ENCODE peak calls at places on chromosome 16, in eight cellular contexts. A is IMR-90, X is K562, J is GM12878, O is SK-N-SH, T is H1, Z is HepG2, N is A549. B is an unnamed sample.

GRCh38 chr16:87945351-87946042 is 5.7 kb upstream of the BANP start:
- DNase-seq in A (peak), X (no peak), J (no peak), O (peak), T (no peak), Z (no peak), N (peak), B (peak)

GRCh38 chr16:14434860-14435259 is 195.2 kb downstream of the PARN start:
- DNase-seq in A (no peak), X (no peak), J (no peak), O (no peak), T (no peak), Z (no peak), N (no peak), B (no peak)

GRCh38 chr16:75160386-75160785 is 12.1 kb downstream of the ZFP1 start:
- DNase-seq in A (no peak), X (no peak), J (no peak), O (no peak), T (no peak), Z (no peak), N (no peak), B (no peak)

GRCh38 chr16:19410435-19411153 is 7.1 kb upstream of the TMC5 start:
- DNase-seq in A (no peak), X (no peak), J (no peak), O (peak), T (peak), Z (no peak), N (peak), B (no peak)

GRCh38 chr16:50419116-50419515 is 50.3 kb upstream of the BRD7 start:
- DNase-seq in A (no peak), X (no peak), J (no peak), O (no peak), T (no peak), Z (no peak), N (no peak), B (no peak)

GRCh38 chr16:21584817-21585216 is 14.6 kb upstream of the METTL9 start:
- DNase-seq in A (no peak), X (no peak), J (no peak), O (no peak), T (no peak), Z (no peak), N (no peak), B (no peak)

GRCh38 chr16:61820398-61820797 is 215.8 kb downstream of the CDH8 start:
- DNase-seq in A (no peak), X (no peak), J (no peak), O (no peak), T (no peak), Z (no peak), N (no peak), B (no peak)

GRCh38 chr16:62077998-62078397 is 41.8 kb upstream of the CDH8 start:
- DNase-seq in A (no peak), X (no peak), J (no peak), O (peak), T (peak), Z (no peak), N (peak), B (no peak)

GRCh38 chr16:57619606-57620315 is 8.7 kb upstream of the ADGRG1 start:
- DNase-seq in A (no peak), X (no peak), J (no peak), O (no peak), T (no peak), Z (peak), N (no peak), B (no peak)

GRCh38 chr16:78925071-78925714 is 675.3 kb downstream of the MAF start:
- DNase-seq in A (no peak), X (peak), J (no peak), O (peak), T (peak), Z (peak), N (peak), B (peak)

GRCh38 chr16:49485663-49486062 is 112.1 kb downstream of the C16orf78 start:
- DNase-seq in A (no peak), X (no peak), J (no peak), O (no peak), T (no peak), Z (no peak), N (no peak), B (no peak)

GRCh38 chr16:21217121-21217520 is 5.7 kb upstream of the ZP2 start:
- DNase-seq in A (no peak), X (peak), J (no peak), O (no peak), T (no peak), Z (no peak), N (no peak), B (no peak)

GRCh38 chr16:10497132-10498088 is 83.0 kb downstream of the EMP2 start:
- DNase-seq in A (no peak), X (peak), J (no peak), O (no peak), T (no peak), Z (no peak), N (no peak), B (no peak)

GRCh38 chr16:67284699-67285646 is 5.6 kb downstream of the PLEKHG4 start:
- DNase-seq in A (peak), X (peak), J (no peak), O (peak), T (peak), Z (peak), N (peak), B (no peak)

GRCh38 chr16:79061199-79061598 is 539.3 kb downstream of the MAF start:
- DNase-seq in A (no peak), X (no peak), J (no peak), O (no peak), T (no peak), Z (no peak), N (no peak), B (no peak)

GRCh38 chr16:17194190-17194780 is 276.5 kb downstream of the XYLT1 start:
- DNase-seq in A (peak), X (peak), J (no peak), O (peak), T (peak), Z (no peak), N (peak), B (peak)

GRCh38 chr16:85360323-85361277 is 248.3 kb upstream of the CIBAR2 start:
- DNase-seq in A (no peak), X (no peak), J (no peak), O (peak), T (no peak), Z (no peak), N (no peak), B (no peak)

GRCh38 chr16:52549011-52549692 is 2.2 kb upstream of the TOX3 start:
- DNase-seq in A (no peak), X (no peak), J (no peak), O (no peak), T (peak), Z (peak), N (peak), B (no peak)

GRCh38 chr16:75351183-75351582 is 82.1 kb downstream of the CFDP1 start:
- DNase-seq in A (peak), X (no peak), J (no peak), O (peak), T (no peak), Z (no peak), N (no peak), B (no peak)

GRCh38 chr16:22189473-22190168 is 16.5 kb upstream of the EEF2K start:
- DNase-seq in A (peak), X (no peak), J (no peak), O (peak), T (no peak), Z (no peak), N (no peak), B (no peak)

GRCh38 chr16:31401436-31401835 is 8.3 kb downstream of the ITGAD start:
- DNase-seq in A (no peak), X (no peak), J (no peak), O (no peak), T (no peak), Z (no peak), N (no peak), B (no peak)

GRCh38 chr16:3188675-3188924 is 596 bp downstream of the OR1F1 start:
- DNase-seq in A (no peak), X (no peak), J (no peak), O (no peak), T (no peak), Z (no peak), N (no peak), B (no peak)

GRCh38 chr16:9364721-9365693 is 273.6 kb downstream of the HAPSTR1 start:
- DNase-seq in A (no peak), X (no peak), J (no peak), O (peak), T (no peak), Z (peak), N (no peak), B (no peak)

GRCh38 chr16:4700380-4700996 is 7.1 kb downstream of the NUDT16L1 start:
- DNase-seq in A (no peak), X (no peak), J (no peak), O (no peak), T (no peak), Z (no peak), N (no peak), B (no peak)

GRCh38 chr16:76943936-76944335 is 247.1 kb upstream of the MON1B start:
- DNase-seq in A (no peak), X (no peak), J (no peak), O (no peak), T (no peak), Z (no peak), N (no peak), B (no peak)

GRCh38 chr16:4506450-4506849 is 30.3 kb downstream of the HMOX2 start:
- DNase-seq in A (peak), X (peak), J (peak), O (peak), T (no peak), Z (peak), N (peak), B (peak)

GRCh38 chr16:54720259-54720658 is 210.4 kb upstream of the IRX5 start:
- DNase-seq in A (no peak), X (no peak), J (no peak), O (no peak), T (no peak), Z (peak), N (no peak), B (no peak)

GRCh38 chr16:24748242-24748641 is 18.8 kb downstream of the TNRC6A start:
- DNase-seq in A (peak), X (peak), J (no peak), O (no peak), T (no peak), Z (no peak), N (peak), B (no peak)

GRCh38 chr16:87350681-87351319 is 32.8 kb downstream of the FBXO31 start:
- DNase-seq in A (peak), X (no peak), J (no peak), O (peak), T (no peak), Z (no peak), N (no peak), B (no peak)

GRCh38 chr16:67966549-67967182 is 1.8 kb downstream of the SLC12A4 start:
- DNase-seq in A (no peak), X (peak), J (no peak), O (no peak), T (no peak), Z (peak), N (peak), B (peak)

GRCh38 chr16:1150511-1150982 is 2.4 kb upstream of the CACNA1H start:
- DNase-seq in A (peak), X (peak), J (no peak), O (no peak), T (no peak), Z (peak), N (peak), B (peak)

GRCh38 chr16:27407158-27407557 is 5.2 kb downstream of the IL21R start:
- DNase-seq in A (no peak), X (no peak), J (no peak), O (no peak), T (no peak), Z (no peak), N (no peak), B (no peak)

GRCh38 chr16:29312835-29313558 is 93.5 kb downstream of the NPIPB11 start:
- DNase-seq in A (no peak), X (no peak), J (no peak), O (no peak), T (no peak), Z (no peak), N (no peak), B (no peak)

GRCh38 chr16:70804153-70804728 is 3.3 kb upstream of the VAC14 start:
- DNase-seq in A (peak), X (no peak), J (no peak), O (no peak), T (no peak), Z (no peak), N (peak), B (no peak)
- TF ChIP-seq RAD21 in A (no peak), X (no peak), J (no peak), O (no peak), T (no peak), Z (no peak), N (no peak), B (no peak)

GRCh38 chr16:72895951-72896350 is 152.0 kb downstream of the ZFHX3 start:
- DNase-seq in A (no peak), X (no peak), J (no peak), O (no peak), T (no peak), Z (no peak), N (no peak), B (no peak)
- TF ChIP-seq RAD21 in A (no peak), X (no peak), J (no peak), O (no peak), T (no peak), Z (no peak), N (no peak), B (no peak)

GRCh38 chr16:69113216-69113615 is 7.8 kb downstream of the HAS3 start:
- DNase-seq in A (no peak), X (no peak), J (no peak), O (no peak), T (no peak), Z (no peak), N (no peak), B (no peak)

GRCh38 chr16:69114346-69114975 is 9.0 kb downstream of the HAS3 start:
- DNase-seq in A (no peak), X (no peak), J (no peak), O (no peak), T (no peak), Z (no peak), N (no peak), B (no peak)

GRCh38 chr16:69111831-69112230 is 6.4 kb downstream of the HAS3 start:
- DNase-seq in A (no peak), X (no peak), J (no peak), O (no peak), T (no peak), Z (no peak), N (no peak), B (no peak)

GRCh38 chr16:69111216-69111615 is 5.8 kb downstream of the HAS3 start:
- DNase-seq in A (no peak), X (no peak), J (no peak), O (no peak), T (no peak), Z (no peak), N (no peak), B (no peak)

DNA sequence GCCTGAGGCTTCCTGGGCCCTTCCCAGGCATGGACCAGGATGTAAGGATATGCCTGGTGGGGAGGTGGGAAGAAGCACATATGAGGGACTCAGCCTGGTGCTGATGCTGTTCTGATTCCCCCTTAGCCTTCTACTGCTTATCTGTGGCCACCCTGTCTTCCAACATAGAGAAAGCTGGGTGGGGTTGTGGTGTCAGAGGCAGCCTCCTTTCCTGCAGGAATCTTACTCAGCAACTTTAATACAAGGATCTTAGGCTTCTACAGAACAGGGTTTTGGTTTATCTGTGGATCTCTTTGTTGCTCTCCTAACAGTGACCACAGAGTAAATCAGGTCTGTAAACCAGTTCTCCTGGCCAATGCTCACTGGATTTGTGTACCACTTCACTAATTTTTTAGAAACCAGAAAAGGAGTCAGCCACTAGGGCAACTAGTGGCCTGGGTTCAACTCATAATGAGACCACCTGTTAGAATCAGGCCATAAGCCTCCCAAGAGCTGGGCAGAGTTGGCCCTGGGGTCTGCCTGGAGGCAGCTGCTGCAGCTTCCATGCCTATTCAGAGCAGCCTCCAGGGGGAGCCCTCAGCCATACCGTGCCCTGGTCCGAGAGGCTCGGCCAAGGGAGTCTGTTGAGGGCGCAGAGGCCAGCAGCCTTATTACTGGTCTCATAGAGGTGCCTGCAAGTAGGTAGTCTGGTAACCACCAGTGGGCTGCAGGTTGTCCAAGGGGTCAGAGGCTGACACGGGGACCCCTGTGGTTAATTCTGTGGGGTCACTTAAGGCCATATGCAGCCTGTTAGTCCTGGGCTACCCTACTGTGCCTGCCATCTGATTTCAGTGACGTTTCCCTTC is 7.1 kb downstream of the HAS3 start:
- DNase-seq in A (peak), X (peak), J (no peak), O (peak), T (no peak), Z (peak), N (peak), B (no peak)
- TF ChIP-seq RAD21 in A (peak), X (peak), J (peak), O (peak), T (peak), Z (peak), N (peak), B (peak)

DNA sequence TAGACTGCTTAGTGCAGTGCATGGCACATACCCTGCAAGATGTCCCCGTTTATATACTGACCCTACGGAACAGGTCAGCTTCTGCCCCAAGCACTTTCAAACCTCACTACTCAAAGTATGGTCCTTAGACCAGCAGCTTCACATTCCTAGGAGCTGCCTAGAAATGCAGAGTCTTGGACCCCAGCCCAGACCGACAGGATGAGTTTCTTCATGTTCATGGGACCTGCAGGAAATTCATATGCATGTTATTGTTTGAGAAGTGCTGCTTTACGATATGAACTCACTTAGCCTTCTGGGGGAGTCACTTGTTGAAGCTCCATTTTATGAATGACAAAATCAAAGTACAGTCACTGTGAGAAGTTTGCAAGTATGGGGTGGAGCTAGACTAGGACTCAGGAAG is 82.6 kb downstream of the DYNLRB2 start:
- DNase-seq in A (peak), X (no peak), J (no peak), O (no peak), T (no peak), Z (no peak), N (no peak), B (no peak)
- TF ChIP-seq RAD21 in A (no peak), X (no peak), J (no peak), O (no peak), T (no peak), Z (no peak), N (no peak), B (no peak)

GRCh38 chr16:89574681-89575246 is 794 bp upstream of the CPNE7 start:
- DNase-seq in A (peak), X (peak), J (no peak), O (no peak), T (no peak), Z (no peak), N (peak), B (peak)
- TF ChIP-seq RAD21 in A (peak), X (peak), J (peak), O (no peak), T (peak), Z (no peak), N (peak), B (no peak)

GRCh38 chr16:15874745-15875314 is 13.6 kb downstream of the CEP20 start:
- DNase-seq in A (peak), X (peak), J (no peak), O (peak), T (no peak), Z (peak), N (peak), B (peak)

GRCh38 chr16:15880434-15880833 is 8.0 kb downstream of the CEP20 start:
- DNase-seq in A (no peak), X (no peak), J (no peak), O (no peak), T (no peak), Z (no peak), N (no peak), B (no peak)

GRCh38 chr16:15879255-15879804 is 9.1 kb downstream of the CEP20 start:
- DNase-seq in A (peak), X (peak), J (no peak), O (no peak), T (no peak), Z (peak), N (peak), B (no peak)

GRCh38 chr16:15873737-15874136 is 14.7 kb downstream of the CEP20 start:
- DNase-seq in A (no peak), X (no peak), J (no peak), O (no peak), T (no peak), Z (no peak), N (no peak), B (no peak)

DNA sequence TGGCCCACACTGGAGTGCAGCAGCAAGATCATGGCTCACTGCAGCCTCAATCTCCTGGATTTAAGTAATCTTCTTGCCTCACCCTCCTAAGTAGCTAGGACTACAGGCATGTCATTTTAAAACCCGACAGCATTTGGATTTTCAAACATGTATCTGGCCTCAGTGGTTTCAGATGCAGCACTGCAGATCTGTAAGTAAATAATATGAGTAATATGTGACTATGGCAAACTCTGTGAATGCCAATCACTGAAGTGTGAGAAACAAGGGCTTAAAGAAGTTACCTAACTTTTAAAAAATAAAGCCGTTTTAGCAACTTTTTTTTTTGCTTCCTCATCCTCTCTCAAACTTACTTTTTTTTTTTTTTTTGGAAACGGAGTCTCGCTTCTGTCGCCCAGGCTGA is 11.9 kb downstream of the CEP20 start:
- DNase-seq in A (no peak), X (no peak), J (no peak), O (no peak), T (no peak), Z (no peak), N (no peak), B (no peak)
- TF ChIP-seq RAD21 in A (no peak), X (no peak), J (no peak), O (no peak), T (no peak), Z (no peak), N (no peak), B (no peak)

GRCh38 chr16:81259916-81260315 is 21.4 kb downstream of the BCO1 start:
- DNase-seq in A (no peak), X (no peak), J (no peak), O (no peak), T (no peak), Z (no peak), N (no peak), B (no peak)
- TF ChIP-seq RAD21 in A (no peak), X (no peak), J (no peak), O (no peak), T (no peak), Z (no peak), N (no peak), B (no peak)

B was measured in HCT116.